ENCODE peak calls at places on chromosomes 5 and 9, in six cellular contexts. J, N, F, H, T and Y are unnamed samples.

GRCh38 chr5:176181271-176181855 is 56.9 kb upstream of the SIMC1 start:
- DNase-seq in J (no peak), N (no peak), H (no peak), F (no peak), T (no peak), Y (no peak)

GRCh38 chr9:13661014-13661413 is 381.5 kb upstream of the MPDZ start:
- DNase-seq in F (no peak), T (no peak), J (no peak), N (no peak), H (no peak), Y (no peak)

GRCh38 chr5:92741906-92742305 is 839.1 kb downstream of the NR2F1-AS1 start:
- DNase-seq in J (no peak), H (no peak), F (no peak), N (no peak), T (no peak), Y (no peak)

GRCh38 chr5:139268364-139269202 is 25.0 kb upstream of the MATR3 start:
- DNase-seq in F (no peak), T (no peak), N (no peak), H (no peak), J (no peak), Y (no peak)

GRCh38 chr5:32887390-32887789 is 176.3 kb downstream of the NPR3 start:
- DNase-seq in T (no peak), J (no peak), N (no peak), H (no peak), F (no peak), Y (no peak)

GRCh38 chr9:71626395-71626794 is 141.9 kb downstream of the CEMIP2 start:
- DNase-seq in H (no peak), F (no peak), J (no peak), N (no peak), T (no peak), Y (no peak)

GRCh38 chr5:84072339-84072738 is 312.3 kb downstream of the EDIL3 start:
- DNase-seq in F (no peak), T (no peak), J (no peak), H (no peak), N (no peak), Y (no peak)

GRCh38 chr5:153625826-153626354 is 135.4 kb downstream of the GRIA1 start:
- DNase-seq in J (no peak), H (no peak), T (no peak), F (no peak), N (no peak), Y (no peak)

GRCh38 chr9:104961238-104961637 is 33.3 kb upstream of the ABCA1 start:
- DNase-seq in N (peak), F (no peak), J (no peak), H (peak), T (peak), Y (peak)

GRCh38 chr5:93717162-93717561 is 24.2 kb downstream of the POU5F2 start:
- DNase-seq in N (no peak), F (peak), T (no peak), H (no peak), J (no peak), Y (no peak)

GRCh38 chr9:92668746-92669526 is 995 bp downstream of the IPPK start:
- DNase-seq in F (no peak), H (no peak), J (no peak), T (peak), N (no peak), Y (peak)

GRCh38 chr5:172870807-172871431 is 36.9 kb downstream of the ERGIC1 start:
- DNase-seq in F (no peak), J (no peak), H (no peak), T (no peak), N (no peak), Y (no peak)

GRCh38 chr5:95892784-95893354 is 68.8 kb downstream of the ELL2 start:
- DNase-seq in F (peak), J (no peak), N (peak), H (peak), T (peak), Y (no peak)

GRCh38 chr9:88949425-88949824 is 41.8 kb upstream of the S1PR3 start:
- DNase-seq in T (no peak), H (no peak), F (no peak), N (no peak), J (no peak), Y (no peak)

GRCh38 chr5:134113908-134114875 is at the start of gene TCF7:
- DNase-seq in J (peak), T (peak), F (peak), H (peak), N (peak), Y (peak)

GRCh38 chr5:134092875-134093274 is 21.6 kb upstream of the TCF7 start:
- DNase-seq in F (no peak), H (no peak), J (no peak), N (no peak), T (no peak), Y (no peak)